ENCODE peak calls at places on chromosomes 1 and 21, in four cellular contexts. S is A549, B is iris pigment epithelial cell, X is pancreas. Z is an unnamed sample.

GRCh38 chr1:1305300-1306069 is 2.2 kb downstream of the ACAP3 start:
- DNase-seq in B (peak; percentile 76), X (peak; percentile 49), S (peak; percentile 53), Z (peak; percentile 51)

GRCh38 chr1:236514703-236515442 is 8.9 kb upstream of the LGALS8 start:
- DNase-seq in X (no peak), S (peak; percentile 26), B (no peak), Z (no peak)

GRCh38 chr1:6287431-6287886 is 26.6 kb upstream of the GPR153 start:
- DNase-seq in X (no peak), B (no peak), S (no peak), Z (no peak)

GRCh38 chr1:76289692-76290091 is 215.1 kb downstream of the ST6GALNAC3 start:
- DNase-seq in B (no peak), X (no peak), S (no peak), Z (no peak)

GRCh38 chr1:3423245-3423829 is 31.1 kb upstream of the ARHGEF16 start:
- DNase-seq in S (no peak), X (peak; percentile 80), B (no peak), Z (peak; percentile 94)

GRCh38 chr1:114453361-114453784 is 57.6 kb downstream of the TRIM33 start:
- DNase-seq in X (no peak), B (no peak), S (no peak), Z (no peak)

GRCh38 chr1:110223581-110223980 is 13.5 kb downstream of the KCNC4 start:
- DNase-seq in S (no peak), B (no peak), X (no peak), Z (no peak)

GRCh38 chr1:248881261-248881660 is 22.4 kb upstream of the ZNF692 start:
- DNase-seq in B (no peak), S (no peak), X (no peak), Z (no peak)

GRCh38 chr21:34073032-34073748 is at the start of the genes MRPS6 and SLC5A3:
- DNase-seq in X (peak; percentile 90), S (peak; percentile 78), B (peak; percentile 80), Z (peak; percentile 85)

GRCh38 chr21:39036581-39036980 is 146.7 kb downstream of the PSMG1 start:
- DNase-seq in X (no peak), S (no peak), B (no peak), Z (no peak)

GRCh38 chr1:7177438-7178126 is 392.3 kb downstream of the CAMTA1 start:
- DNase-seq in S (no peak), B (no peak), X (no peak), Z (no peak)

GRCh38 chr1:36871146-36871971 is 163.0 kb downstream of the GRIK3 start:
- DNase-seq in B (no peak), X (no peak), S (no peak), Z (no peak)

GRCh38 chr1:226029093-226029496 is 30.0 kb upstream of the SDE2 start:
- DNase-seq in X (peak; percentile 38), S (no peak), B (no peak), Z (peak; percentile 37)

GRCh38 chr1:72282271-72282656 is at the start of gene NEGR1:
- DNase-seq in B (peak; percentile 54), X (peak; percentile 24), S (no peak), Z (peak; percentile 38)

GRCh38 chr1:30727796-30728195 is 4.4 kb upstream of the MATN1 start:
- DNase-seq in B (peak; percentile 62), S (no peak), X (no peak), Z (no peak)

GRCh38 chr1:97145321-97145956 is 423.9 kb downstream of the PTBP2 start:
- DNase-seq in S (no peak), X (no peak), B (peak; percentile 70), Z (no peak)

GRCh38 chr1:96598416-96599168 is 123.0 kb upstream of the PTBP2 start:
- DNase-seq in S (no peak), X (no peak), B (peak; percentile 54), Z (no peak)

GRCh38 chr21:34336756-34337391 is 26.9 kb upstream of the KCNE2 start:
- DNase-seq in S (no peak), B (peak; percentile 90), X (no peak), Z (no peak)

GRCh38 chr1:41192456-41193188 is 49.5 kb downstream of the SCMH1 start:
- DNase-seq in X (no peak), S (no peak), B (peak; percentile 39), Z (no peak)

GRCh38 chr21:37412603-37413360 is 46.2 kb downstream of the DYRK1A start:
- DNase-seq in S (no peak), B (peak; percentile 48), X (no peak), Z (no peak)

GRCh38 chr1:214213136-214213535 is 67.8 kb upstream of the SMYD2 start:
- DNase-seq in X (no peak), B (peak; percentile 42), S (peak; percentile 84), Z (no peak)

GRCh38 chr1:29753244-29753643 is 516.9 kb downstream of the PTPRU start:
- DNase-seq in B (no peak), X (no peak), S (no peak), Z (no peak)

GRCh38 chr21:18253252-18253651 is 8.6 kb downstream of the CHODL start:
- DNase-seq in B (no peak), X (no peak), S (no peak), Z (no peak)

GRCh38 chr1:206544562-206545257 is 37.4 kb downstream of the RASSF5 start:
- DNase-seq in X (peak; percentile 82), B (peak; percentile 31), S (peak; percentile 57), Z (peak; percentile 74)

GRCh38 chr1:114131526-114132220 is 22.0 kb downstream of the SYT6 start:
- DNase-seq in S (no peak), B (no peak), X (no peak), Z (no peak)

GRCh38 chr21:37381883-37382585 is 15.5 kb downstream of the DYRK1A start:
- DNase-seq in B (no peak), X (no peak), S (no peak), Z (no peak)

GRCh38 chr1:86247553-86248279 is 91.1 kb upstream of the COL24A1 start:
- DNase-seq in S (no peak), B (no peak), X (no peak), Z (no peak)

GRCh38 chr1:38803647-38804046 is 55.9 kb downstream of the RRAGC start:
- DNase-seq in B (peak; percentile 11), S (no peak), X (no peak), Z (no peak)

Z was measured in mucosa of gallbladder.